ENCODE peak calls at places on chromosomes 16 and 17, in eight cellular contexts. V, K, W, F, N, M, I and A are unnamed samples.

GRCh38 chr16:48128769-48129168 is 27.0 kb downstream of the ABCC12 start:
- DNase-seq in V (no peak), K (no peak), W (no peak), F (no peak), N (no peak), M (no peak), I (no peak), A (no peak)

GRCh38 chr17:13004336-13004735 is 13.5 kb downstream of the ELAC2 start:
- DNase-seq in V (no peak), K (no peak), W (no peak), F (no peak), N (no peak), M (no peak), I (no peak), A (no peak)

GRCh38 chr17:79353016-79353415 is 257.8 kb downstream of the RBFOX3 start:
- DNase-seq in V (no peak), K (no peak), W (no peak), F (no peak), N (no peak), M (no peak), I (no peak), A (no peak)

GRCh38 chr16:76676356-76676755 is 399.2 kb downstream of the CNTNAP4 start:
- DNase-seq in V (no peak), K (no peak), W (no peak), F (no peak), N (no peak), M (no peak), I (peak; percentile 48), A (no peak)

GRCh38 chr17:7207120-7208001 is 12.3 kb downstream of the DLG4 start:
- DNase-seq in V (no peak), K (no peak), W (no peak), F (peak; percentile 36), N (no peak), M (no peak), I (no peak), A (no peak)

GRCh38 chr17:82962163-82962720 is 117.2 kb upstream of the METRNL start:
- DNase-seq in V (no peak), K (no peak), W (no peak), F (no peak), N (no peak), M (no peak), I (no peak), A (no peak)

GRCh38 chr17:75749545-75750389 is 15.2 kb downstream of the GALK1 start:
- DNase-seq in V (peak; percentile 94), K (peak; percentile 88), W (no peak), F (peak; percentile 87), N (no peak), M (no peak), I (peak; percentile 94), A (peak; percentile 43)

GRCh38 chr16:80806957-80807356 is 2.6 kb upstream of the CDYL2 start:
- DNase-seq in V (no peak), K (no peak), W (no peak), F (no peak), N (no peak), M (no peak), I (no peak), A (no peak)

GRCh38 chr17:73386561-73386960 is 74.8 kb upstream of the CDC42EP4 start:
- DNase-seq in V (no peak), K (no peak), W (no peak), F (no peak), N (no peak), M (no peak), I (no peak), A (no peak)

GRCh38 chr17:3843935-3844516 is 2.0 kb downstream of the NCBP3 start:
- DNase-seq in V (peak; percentile 49), K (peak; percentile 87), W (no peak), F (peak; percentile 64), N (peak; percentile 56), M (no peak), I (peak; percentile 81), A (no peak)

GRCh38 chr17:27808629-27809028 is 8.3 kb upstream of the NOS2 start:
- DNase-seq in V (no peak), K (no peak), W (no peak), F (no peak), N (no peak), M (peak; percentile 24), I (peak; percentile 47), A (no peak)

GRCh38 chr16:84607694-84608093 is 10.2 kb downstream of the COTL1 start:
- DNase-seq in V (no peak), K (no peak), W (no peak), F (peak; percentile 80), N (no peak), M (no peak), I (no peak), A (no peak)

GRCh38 chr17:61395983-61396585 is 3.6 kb upstream of the TBX2 start:
- DNase-seq in V (no peak), K (no peak), W (no peak), F (no peak), N (no peak), M (no peak), I (peak; percentile 39), A (no peak)

GRCh38 chr16:54194008-54194731 is 92.4 kb downstream of the IRX3 start:
- DNase-seq in V (no peak), K (no peak), W (no peak), F (no peak), N (no peak), M (no peak), I (peak; percentile 71), A (no peak)

GRCh38 chr17:4199818-4200402 is 56.9 kb downstream of the CYB5D2 start:
- DNase-seq in V (peak; percentile 77), K (peak; percentile 81), W (peak; percentile 3), F (peak; percentile 57), N (peak; percentile 18), M (no peak), I (peak; percentile 84), A (peak; percentile 30)

GRCh38 chr17:13671341-13671740 is 69.6 kb upstream of the HS3ST3A1 start:
- DNase-seq in V (no peak), K (no peak), W (no peak), F (no peak), N (no peak), M (no peak), I (peak; percentile 25), A (no peak)

GRCh38 chr16:11135167-11135973 is 120.6 kb downstream of the SOCS1 start:
- DNase-seq in V (no peak), K (no peak), W (peak; percentile 84), F (no peak), N (no peak), M (no peak), I (no peak), A (no peak)

GRCh38 chr16:11138769-11139623 is 117.0 kb downstream of the SOCS1 start:
- DNase-seq in V (no peak), K (no peak), W (no peak), F (no peak), N (no peak), M (no peak), I (no peak), A (no peak)

GRCh38 chr16:11138026-11138768 is 117.8 kb downstream of the SOCS1 start:
- DNase-seq in V (no peak), K (no peak), W (no peak), F (no peak), N (no peak), M (no peak), I (no peak), A (no peak)

GRCh38 chr16:11134722-11135121 is 121.3 kb downstream of the SOCS1 start:
- DNase-seq in V (no peak), K (no peak), W (no peak), F (no peak), N (no peak), M (no peak), I (no peak), A (no peak)

DNA sequence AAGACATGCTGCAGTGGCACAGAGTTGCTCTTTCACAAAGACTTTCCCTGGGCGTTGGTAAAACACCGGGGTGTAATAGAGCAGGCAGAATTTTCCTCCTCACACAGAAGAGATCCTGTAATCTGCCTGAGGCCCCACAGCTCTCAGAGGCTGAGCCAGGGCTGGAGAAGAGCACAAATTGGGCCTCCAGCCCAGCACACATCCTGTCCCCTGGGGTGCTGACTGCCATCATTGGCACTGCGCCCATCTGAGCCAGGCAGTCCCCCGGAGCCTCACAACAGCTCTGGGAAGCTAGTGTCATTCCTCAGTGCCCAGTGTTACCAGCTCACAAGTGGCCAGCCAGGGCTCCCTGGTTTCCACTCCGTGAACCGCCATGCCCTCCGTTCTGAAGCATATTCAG is 119.4 kb downstream of the SOCS1 start:
- DNase-seq in V (peak; percentile 89), K (no peak), W (no peak), F (no peak), N (no peak), M (no peak), I (no peak), A (no peak)
- TF ChIP-seq REST in V (no peak), K (no peak), W (no peak), F (no peak), N (no peak), M (no peak), I (no peak), A (no peak)

GRCh38 chr16:23039118-23039517 is 110.1 kb downstream of the USP31 start:
- DNase-seq in V (no peak), K (no peak), W (no peak), F (no peak), N (no peak), M (no peak), I (no peak), A (no peak)

GRCh38 chr16:23030001-23030400 is 119.3 kb downstream of the USP31 start:
- DNase-seq in V (peak; percentile 36), K (no peak), W (no peak), F (no peak), N (no peak), M (no peak), I (no peak), A (no peak)

GRCh38 chr16:23031508-23032098 is 117.6 kb downstream of the USP31 start:
- DNase-seq in V (no peak), K (no peak), W (no peak), F (no peak), N (no peak), M (no peak), I (peak; percentile 69), A (no peak)

GRCh38 chr16:23035240-23035639 is 114.0 kb downstream of the USP31 start:
- DNase-seq in V (no peak), K (no peak), W (no peak), F (no peak), N (no peak), M (no peak), I (no peak), A (no peak)
- TF ChIP-seq REST in V (no peak), K (no peak), W (no peak), F (no peak), N (no peak), M (no peak), I (no peak), A (no peak)

GRCh38 chr17:68299817-68300216 is 8.5 kb downstream of the ARSG start:
- DNase-seq in V (no peak), K (no peak), W (no peak), F (no peak), N (no peak), M (no peak), I (no peak), A (no peak)
- TF ChIP-seq REST in V (no peak), K (no peak), W (no peak), F (no peak), N (no peak), M (no peak), I (no peak), A (no peak)

DNA sequence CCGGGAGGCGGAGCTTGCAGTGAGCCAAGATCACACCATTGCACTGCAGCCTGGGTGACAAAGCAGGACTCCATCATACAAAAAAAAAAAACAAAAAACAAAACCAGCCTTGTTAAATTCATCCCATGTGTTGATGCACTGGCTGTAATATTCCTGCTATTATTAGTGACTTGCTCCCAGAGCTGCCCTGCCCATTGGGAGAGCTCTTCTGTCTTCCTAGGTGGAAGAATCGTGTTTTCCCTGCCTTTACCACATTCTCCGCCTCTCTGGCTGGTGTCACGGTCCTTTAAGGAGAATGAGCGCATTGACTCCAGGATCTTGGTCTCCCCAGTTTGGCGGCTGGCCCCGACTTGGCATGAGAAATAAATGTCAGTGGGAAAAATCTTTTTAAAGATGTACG is 15.3 kb downstream of the RMI2 start:
- DNase-seq in V (no peak), K (no peak), W (no peak), F (no peak), N (no peak), M (no peak), I (no peak), A (no peak)
- TF ChIP-seq REST in V (no peak), K (no peak), W (no peak), F (no peak), N (no peak), M (no peak), I (no peak), A (no peak)